ENCODE peak calls at places on chromosomes 16 and 17, in seven cellular contexts. E, N, X, A, I, C and W are unnamed samples.

GRCh38 chr17:42563950-42564349 is 2.0 kb downstream of the COASY start:
- DNase-seq in A (no peak), E (no peak), I (no peak), X (no peak), N (no peak), C (no peak), W (no peak)

GRCh38 chr17:4161179-4161559 is 18.2 kb downstream of the CYB5D2 start:
- DNase-seq in X (peak; percentile 49), N (no peak), E (peak; percentile 97), A (peak; percentile 53), C (no peak), I (peak; percentile 99), W (no peak)

GRCh38 chr16:81889896-81890634 is 111.0 kb downstream of the PLCG2 start:
- DNase-seq in A (peak; percentile 37), E (peak; percentile 79), N (peak; percentile 39), C (no peak), X (peak; percentile 25), I (peak; percentile 86), W (peak; percentile 9)

GRCh38 chr17:40071720-40072480 is 9.1 kb downstream of the THRA start:
- DNase-seq in I (no peak), C (no peak), N (peak; percentile 96), A (peak; percentile 80), X (no peak), E (peak; percentile 69), W (no peak)

GRCh38 chr16:56989988-56990387 is 631 bp downstream of the NLRC5 start:
- DNase-seq in A (no peak), I (no peak), C (no peak), X (no peak), E (no peak), N (no peak), W (no peak)

GRCh38 chr17:56866496-56866895 is 32.5 kb downstream of the DGKE start:
- DNase-seq in E (no peak), A (no peak), C (no peak), I (no peak), N (no peak), X (no peak), W (no peak)

GRCh38 chr17:65559483-65559801 is 2.0 kb downstream of the AXIN2 start:
- DNase-seq in N (no peak), I (no peak), A (no peak), X (no peak), E (peak; percentile 28), C (no peak), W (no peak)

GRCh38 chr17:18138065-18138749 is 29.7 kb downstream of the MYO15A start:
- DNase-seq in X (no peak), I (no peak), N (no peak), C (no peak), A (no peak), E (peak; percentile 45), W (no peak)

GRCh38 chr17:71441098-71441497 is 679.7 kb upstream of the SOX9 start:
- DNase-seq in I (peak; percentile 89), N (no peak), E (peak; percentile 89), C (no peak), X (peak; percentile 72), A (peak; percentile 36), W (no peak)

GRCh38 chr17:62725791-62726249 is 82.3 kb downstream of the MARCHF10 start:
- DNase-seq in I (peak; percentile 81), X (no peak), C (no peak), N (no peak), E (peak; percentile 25), A (peak; percentile 81), W (no peak)

GRCh38 chr17:34222732-34223486 is 32.2 kb upstream of the CCL2 start:
- DNase-seq in E (no peak), I (peak; percentile 29), C (no peak), N (no peak), X (no peak), A (no peak), W (no peak)

GRCh38 chr16:8346291-8346690 is 244.0 kb downstream of the TMEM114 start:
- DNase-seq in C (no peak), N (no peak), A (peak; percentile 17), I (peak; percentile 57), X (no peak), E (no peak), W (no peak)

GRCh38 chr16:24721830-24722238 is 7.6 kb upstream of the TNRC6A start:
- DNase-seq in A (no peak), N (no peak), I (no peak), C (peak; percentile 9), E (no peak), X (no peak), W (peak; percentile 9)